ENCODE peak calls at places on chromosomes 16 and 17, in nine cellular contexts. B is activated naive CD4-positive, alpha-beta T cell treated with Interleukin-2 at 50 U/mL for 16 hours; O is CD8-positive, alpha-beta T cell; V is astrocyte of the cerebellum; K is stimulated activated CD8-positive, alpha-beta memory T cell treated with anti-CD3 and anti-CD28 coated beads, Interleukin-4, amount 100 ng/mL, for 4 hours; I is astrocyte of the spinal cord; L is globus pallidus; N is NCI-H1105 treated with DMSO at 0.1 percent for 48 hours; C is activated CD4-positive, alpha-beta T cell treated with anti-CD3 and anti-CD28 coated beads for 1 hour. D is an unnamed sample.

GRCh38 chr17:54968954-54969400 is 412 bp downstream of the STXBP4 start:
- DNase-seq in O (peak), V (no peak), N (no peak), C (peak), B (no peak), L (no peak), I (no peak), K (peak), D (no peak)

GRCh38 chr17:38742431-38743308 is 5.5 kb downstream of the PCGF2 start:
- DNase-seq in N (peak), B (no peak), L (no peak), C (no peak), V (peak), K (no peak), O (no peak), I (peak), D (peak)

GRCh38 chr17:77356109-77356689 is 215.4 kb downstream of the SEC14L1 start:
- DNase-seq in C (peak), N (peak), O (no peak), L (no peak), V (no peak), K (no peak), I (no peak), B (no peak), D (no peak)

GRCh38 chr16:74944466-74944865 is 40.5 kb downstream of the WDR59 start:
- DNase-seq in V (no peak), O (no peak), N (no peak), K (no peak), I (no peak), L (no peak), B (no peak), C (no peak), D (no peak)

GRCh38 chr17:47276868-47277267 is 23.2 kb downstream of the ITGB3 start:
- DNase-seq in L (peak), K (no peak), I (peak), C (no peak), V (peak), B (no peak), O (no peak), N (peak), D (peak)

GRCh38 chr16:15598648-15599190 is 44.2 kb downstream of the MARF1 start:
- DNase-seq in N (no peak), B (no peak), L (no peak), K (no peak), O (no peak), C (no peak), V (no peak), I (no peak), D (no peak)

GRCh38 chr17:15181816-15182215 is 83.3 kb downstream of the PMP22 start:
- DNase-seq in C (no peak), B (no peak), I (no peak), K (no peak), N (no peak), L (no peak), O (no peak), V (no peak), D (no peak)

GRCh38 chr16:77613115-77613514 is 109.2 kb upstream of the NUDT7 start:
- DNase-seq in N (no peak), B (no peak), I (no peak), V (no peak), O (no peak), K (no peak), C (no peak), L (no peak), D (no peak)

GRCh38 chr17:44547625-44548297 is 9.5 kb upstream of the FZD2 start:
- DNase-seq in C (no peak), K (no peak), B (no peak), V (no peak), L (no peak), I (peak), N (no peak), O (no peak), D (no peak)

GRCh38 chr16:54290203-54291106 is 3.9 kb upstream of the IRX3 start:
- DNase-seq in O (no peak), K (no peak), L (no peak), B (no peak), C (no peak), N (no peak), V (no peak), I (peak), D (no peak)

GRCh38 chr16:67967956-67968439 is 439 bp downstream of the SLC12A4 start:
- DNase-seq in V (no peak), N (no peak), K (no peak), I (no peak), B (peak), O (peak), C (no peak), L (no peak), D (no peak)

GRCh38 chr17:17416400-17417360 is 60.1 kb upstream of the MED9 start:
- DNase-seq in I (peak), K (no peak), L (peak), N (no peak), B (peak), C (no peak), O (peak), V (no peak), D (peak)

GRCh38 chr16:67397812-67398545 is 4.7 kb upstream of the TPPP3 start:
- DNase-seq in C (no peak), V (no peak), L (no peak), N (no peak), O (no peak), B (no peak), K (no peak), I (no peak), D (no peak)

GRCh38 chr16:2701713-2702437 is 18.1 kb downstream of the PRSS27 start:
- DNase-seq in C (no peak), L (no peak), K (no peak), O (no peak), N (no peak), B (no peak), I (no peak), V (no peak), D (no peak)

GRCh38 chr16:11639925-11640899 is 28.0 kb upstream of the SNN start:
- DNase-seq in I (peak), L (peak), N (peak), C (no peak), V (peak), B (no peak), O (no peak), K (no peak), D (peak)

GRCh38 chr16:553601-554296 is 6.4 kb upstream of the PRR35 start:
- DNase-seq in N (no peak), C (no peak), V (no peak), O (no peak), I (no peak), L (no peak), B (no peak), K (no peak), D (no peak)

GRCh38 chr17:78112508-78113471 is 15.8 kb downstream of the TMC6 start:
- DNase-seq in O (peak), N (peak), V (no peak), C (peak), L (peak), I (peak), B (peak), K (peak), D (no peak)

GRCh38 chr16:72794986-72795385 is 252.9 kb downstream of the ZFHX3 start:
- DNase-seq in C (no peak), B (no peak), N (no peak), K (no peak), I (no peak), V (no peak), L (no peak), O (no peak), D (no peak)

GRCh38 chr17:55601874-55602364 is 90.7 kb upstream of the SMIM36 start:
- DNase-seq in L (no peak), C (no peak), K (no peak), B (no peak), I (peak), N (no peak), O (no peak), V (peak), D (no peak)

D was measured in GM04503.